ENCODE peak calls at places on chromosomes 13 and 19, in five cellular contexts. R is uterus; Q is aorta; B is cardiac muscle cell; E is CD8-positive, alpha-beta memory T cell. M is an unnamed sample.

GRCh38 chr13:113646921-113647340 is 11.1 kb downstream of the ATP4B start:
- DNase-seq in R (peak), B (no peak), E (no peak), Q (peak), M (no peak)

GRCh38 chr13:48151343-48151742 is 56.4 kb upstream of the MED4 start:
- DNase-seq in R (no peak), E (no peak), B (no peak), Q (no peak), M (no peak)

GRCh38 chr13:91162180-91162579 is 185.3 kb upstream of the MIR17HG start:
- DNase-seq in R (no peak), B (no peak), E (no peak), Q (no peak), M (no peak)

GRCh38 chr13:107205318-107206112 is 637.6 kb upstream of the ARGLU1 start:
- DNase-seq in E (peak), R (peak), Q (peak), B (peak), M (peak)

GRCh38 chr19:50513746-50514345 is at the start of gene ASPDH:
- DNase-seq in R (no peak), B (no peak), E (no peak), Q (no peak), M (no peak)

GRCh38 chr13:69950160-69950559 is 157.5 kb upstream of the ATXN8OS start:
- DNase-seq in R (no peak), E (no peak), B (no peak), Q (no peak), M (no peak)

GRCh38 chr13:113860051-113860471 is 3.8 kb downstream of the GAS6 start:
- DNase-seq in R (no peak), B (no peak), Q (no peak), E (no peak), M (no peak)

GRCh38 chr13:85806553-85807175 is 7.4 kb upstream of the SLITRK6 start:
- DNase-seq in R (no peak), E (no peak), Q (no peak), B (peak), M (peak)

GRCh38 chr13:34993470-34993869 is 51.4 kb downstream of the NBEA start:
- DNase-seq in Q (no peak), E (no peak), R (no peak), B (peak), M (peak)

GRCh38 chr19:4732680-4733114 is 9.1 kb upstream of the DPP9 start:
- DNase-seq in Q (no peak), E (peak), R (peak), B (peak), M (peak)

GRCh38 chr19:16429066-16429758 is 42.6 kb downstream of the EPS15L1 start:
- DNase-seq in E (no peak), B (no peak), R (no peak), Q (no peak), M (no peak)

GRCh38 chr13:45396548-45397095 is 21.6 kb downstream of the SLC25A30 start:
- DNase-seq in R (no peak), Q (no peak), B (peak), E (no peak), M (no peak)

GRCh38 chr19:50178320-50178719 is 15.2 kb upstream of the IZUMO2 start:
- DNase-seq in B (no peak), E (no peak), R (no peak), Q (no peak), M (no peak)

GRCh38 chr19:46963093-46963734 is 56.4 kb upstream of the NPAS1 start:
- DNase-seq in R (no peak), B (peak), Q (peak), E (no peak), M (peak)

GRCh38 chr19:13796301-13797057 is 1.2 kb downstream of the ZSWIM4 start:
- DNase-seq in B (peak), E (no peak), Q (peak), R (peak), M (peak)

GRCh38 chr13:111359237-111359915 is 38.9 kb downstream of the TEX29 start:
- DNase-seq in Q (no peak), B (no peak), R (no peak), E (no peak), M (peak)

GRCh38 chr13:107625648-107626047 is 589.7 kb downstream of the LIG4 start:
- DNase-seq in Q (no peak), E (no peak), B (no peak), R (no peak), M (no peak)

GRCh38 chr13:26721251-26721939 is 39.2 kb downstream of the GPR12 start:
- DNase-seq in B (no peak), E (peak), R (no peak), Q (peak), M (no peak)

GRCh38 chr13:99093997-99094396 is 106.7 kb upstream of the UBAC2 start:
- DNase-seq in R (no peak), E (no peak), Q (no peak), B (no peak), M (no peak)

GRCh38 chr13:109196896-109197295 is 567.5 kb downstream of the MYO16 start:
- DNase-seq in Q (no peak), B (no peak), E (no peak), R (no peak), M (no peak)

GRCh38 chr13:67619987-67620386 is 389.9 kb upstream of the PCDH9 start:
- DNase-seq in E (no peak), Q (no peak), B (no peak), R (no peak), M (peak)

GRCh38 chr19:49152218-49152550 is 3.0 kb downstream of the HRC start:
- DNase-seq in B (no peak), Q (no peak), R (no peak), E (no peak), M (no peak)

GRCh38 chr13:32427852-32428580 is at the start of gene N4BP2L1:
- DNase-seq in B (peak), E (peak), Q (peak), R (peak), M (peak)

GRCh38 chr19:4284176-4284958 is 5.3 kb downstream of the SHD start:
- DNase-seq in Q (no peak), E (no peak), R (no peak), B (no peak), M (no peak)

GRCh38 chr13:95641961-95642621 is 2.4 kb downstream of the DZIP1 start:
- DNase-seq in E (no peak), R (peak), B (peak), Q (peak), M (peak)

GRCh38 chr19:47094557-47095517 is 18.7 kb downstream of the ZC3H4 start:
- DNase-seq in R (no peak), B (no peak), E (no peak), Q (no peak), M (no peak)

GRCh38 chr19:32339988-32340874 is 5.2 kb upstream of the ZNF507 start:
- DNase-seq in B (peak), E (peak), Q (peak), R (peak), M (no peak)

GRCh38 chr19:18006895-18007604 is 920 bp upstream of the ARRDC2 start:
- DNase-seq in R (peak), B (peak), Q (peak), E (peak), M (peak)

GRCh38 chr19:18009412-18010066 is 1.6 kb downstream of the ARRDC2 start:
- DNase-seq in Q (no peak), E (no peak), B (no peak), R (no peak), M (no peak)

GRCh38 chr19:18008814-18009213 is 844 bp downstream of the ARRDC2 start:
- DNase-seq in R (no peak), B (no peak), E (no peak), Q (no peak), M (no peak)

GRCh38 chr19:18007605-18007938 is 398 bp upstream of the ARRDC2 start:
- DNase-seq in R (no peak), E (no peak), B (no peak), Q (no peak), M (no peak)

GRCh38 chr19:18007939-18008673 is at the start of gene ARRDC2:
- DNase-seq in B (peak), Q (peak), E (peak), R (peak), M (peak)
- H3K4me3 ChIP-seq in B (peak), Q (peak), E (peak), R (peak), M (peak)

GRCh38 chr19:37012093-37012745 is 66.0 kb upstream of the ZNF420 start:
- DNase-seq in R (no peak), Q (no peak), B (no peak), E (no peak), M (no peak)

GRCh38 chr19:37009871-37010270 is 68.4 kb upstream of the ZNF420 start:
- DNase-seq in E (no peak), R (no peak), B (no peak), Q (no peak), M (no peak)

DNA sequence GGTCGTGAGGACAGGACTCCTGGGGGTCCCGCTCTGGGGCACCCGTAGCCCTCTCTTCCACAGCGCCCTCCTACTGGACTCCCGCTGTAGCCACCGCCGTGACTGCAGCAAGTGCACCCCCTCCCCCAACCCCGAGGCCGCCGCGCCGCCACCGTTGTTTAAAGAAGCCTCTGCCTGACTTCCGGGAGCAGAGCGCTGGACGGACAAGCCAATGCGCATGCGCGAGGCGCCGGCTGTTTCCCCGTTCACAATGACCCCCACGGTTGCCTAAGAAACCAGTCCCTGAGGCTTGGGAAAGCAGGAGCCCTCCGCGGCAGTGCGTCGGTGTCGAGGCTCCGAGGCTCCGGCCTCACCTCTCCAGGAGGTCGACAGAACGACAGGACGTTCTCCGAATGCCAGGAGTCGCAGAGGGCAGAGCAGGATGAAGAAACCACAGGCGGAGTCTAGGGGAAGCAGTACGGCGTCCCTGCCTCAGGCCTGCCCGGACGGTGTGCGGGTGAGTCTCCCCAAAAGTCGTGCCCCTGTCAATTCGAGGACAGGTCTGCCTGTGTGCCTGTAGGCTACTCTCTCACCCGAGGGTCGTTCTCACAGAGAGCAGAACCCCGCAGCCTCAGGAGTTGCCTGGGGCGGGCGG is 70.5 kb upstream of the ZNF420 start:
- DNase-seq in B (peak), Q (peak), E (no peak), R (no peak), M (peak)
- H3K4me3 ChIP-seq in B (no peak), Q (no peak), E (no peak), R (peak), M (peak)

DNA sequence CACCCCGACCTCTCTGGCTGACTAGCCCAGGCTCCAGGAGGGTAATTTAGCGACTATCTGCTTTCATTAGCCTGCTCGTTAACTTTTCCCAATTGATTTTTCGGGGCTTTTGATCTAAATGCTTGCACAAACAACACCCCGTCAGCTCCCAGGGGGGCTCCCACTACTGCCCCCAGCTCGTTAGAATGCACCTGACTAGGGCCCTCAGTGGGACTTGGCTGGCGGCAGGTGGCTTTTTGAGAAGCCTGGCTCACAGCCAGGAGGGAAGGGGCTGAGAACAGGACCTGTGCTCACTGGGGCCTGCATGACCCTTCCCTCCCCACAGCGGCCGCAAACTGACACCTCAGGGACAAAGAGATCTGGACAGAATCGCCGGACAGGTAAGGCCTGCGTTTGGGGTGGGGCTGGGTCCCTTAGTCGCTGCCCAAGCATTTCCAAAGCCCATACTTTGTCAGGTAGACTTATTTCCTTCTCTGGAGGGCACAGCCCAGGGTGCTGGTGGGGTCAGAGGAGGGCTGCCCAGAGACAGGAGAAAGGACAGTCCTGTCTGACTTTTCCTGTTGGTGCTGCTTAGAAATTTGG is 7.6 kb upstream of the CD79A start:
- DNase-seq in B (no peak), Q (no peak), R (no peak), E (no peak), M (no peak)
- H3K4me3 ChIP-seq in B (no peak), Q (no peak), R (no peak), E (no peak), M (no peak)

DNA sequence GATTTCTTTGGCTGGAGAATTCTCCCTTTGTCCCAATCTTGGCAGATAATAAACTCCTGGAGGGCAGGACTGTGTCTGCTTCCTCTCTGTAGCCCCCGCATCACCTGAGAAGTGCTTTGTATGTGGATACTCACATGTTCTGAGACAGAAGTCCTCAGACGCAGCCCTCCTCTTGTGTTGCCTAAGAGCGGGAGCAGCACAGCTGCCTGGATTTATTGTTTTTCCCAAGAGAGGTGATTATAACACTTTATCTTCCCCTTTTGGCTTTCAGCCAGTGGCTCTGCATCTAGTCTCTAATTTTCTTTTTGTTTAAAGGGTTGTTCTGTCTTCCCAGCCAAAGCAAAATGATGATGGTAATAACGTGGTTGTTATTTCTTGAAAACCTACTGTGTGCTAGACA is 36.1 kb downstream of the OLFM4 start:
- DNase-seq in R (peak), Q (no peak), B (peak), E (no peak), M (no peak)
- H3K4me3 ChIP-seq in R (no peak), Q (no peak), B (no peak), E (no peak), M (no peak)

DNA sequence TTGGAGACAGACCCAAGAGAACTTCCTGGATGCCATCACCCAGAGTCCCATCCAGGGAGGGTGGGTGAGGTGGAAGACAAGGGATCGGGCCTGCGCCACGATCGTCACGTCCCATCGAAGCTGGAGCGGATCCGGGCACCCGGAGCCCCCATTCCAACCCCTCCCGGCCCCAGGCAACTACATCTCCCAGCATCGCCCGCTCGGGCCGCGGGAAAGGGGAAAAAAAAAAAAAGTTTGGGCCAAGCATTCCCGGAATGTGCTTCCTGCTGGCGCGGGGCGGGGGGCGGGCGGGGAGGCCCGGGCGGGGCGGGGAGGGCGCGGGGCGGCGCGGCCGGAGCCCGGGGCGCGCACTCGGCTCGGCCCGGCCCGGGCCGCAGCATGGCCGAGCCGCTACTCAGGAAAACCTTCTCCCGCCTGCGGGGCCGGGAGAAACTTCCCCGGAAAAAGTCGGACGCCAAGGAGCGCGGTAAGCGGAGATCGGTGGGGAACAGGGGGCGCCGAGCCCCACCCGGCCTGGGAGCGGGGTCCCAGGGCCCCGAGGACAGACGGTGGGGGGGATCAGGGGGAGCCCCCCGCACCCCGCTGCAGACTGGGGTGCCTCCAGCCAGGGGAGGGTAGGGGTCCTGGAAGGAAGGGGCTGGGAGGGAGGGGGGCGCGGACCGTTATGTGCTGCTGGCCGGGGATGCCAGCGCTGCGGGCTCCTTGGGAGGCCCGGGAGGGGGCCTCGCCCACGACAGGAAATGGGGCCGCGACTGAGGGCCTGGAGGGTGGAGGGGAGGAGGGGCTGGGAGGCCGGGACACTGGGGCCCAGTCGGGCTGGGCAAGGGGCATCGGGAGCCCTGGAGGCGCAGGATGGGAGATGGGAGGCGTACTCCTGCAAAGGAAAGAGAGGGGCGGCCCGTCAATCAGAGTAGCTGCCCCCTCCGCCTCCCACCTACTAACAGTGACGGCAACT is at the start of gene SYDE1:
- DNase-seq in Q (peak), B (peak), E (no peak), R (peak), M (peak)
- H3K4me3 ChIP-seq in Q (peak), B (peak), E (no peak), R (peak), M (peak)

GRCh38 chr19:12733369-12733896 is 1.1 kb downstream of the TRIR start:
- DNase-seq in B (peak), Q (no peak), E (no peak), R (no peak), M (peak)

GRCh38 chr19:12733907-12734214 is 623 bp downstream of the TRIR start:
- DNase-seq in E (no peak), R (no peak), B (no peak), Q (no peak), M (no peak)

GRCh38 chr19:12730054-12730453 is 4.4 kb downstream of the TRIR start:
- DNase-seq in Q (no peak), R (no peak), B (no peak), E (no peak), M (no peak)

GRCh38 chr19:12727745-12728433 is 4.2 kb upstream of the TNPO2 start:
- DNase-seq in E (no peak), R (no peak), Q (no peak), B (no peak), M (no peak)

DNA sequence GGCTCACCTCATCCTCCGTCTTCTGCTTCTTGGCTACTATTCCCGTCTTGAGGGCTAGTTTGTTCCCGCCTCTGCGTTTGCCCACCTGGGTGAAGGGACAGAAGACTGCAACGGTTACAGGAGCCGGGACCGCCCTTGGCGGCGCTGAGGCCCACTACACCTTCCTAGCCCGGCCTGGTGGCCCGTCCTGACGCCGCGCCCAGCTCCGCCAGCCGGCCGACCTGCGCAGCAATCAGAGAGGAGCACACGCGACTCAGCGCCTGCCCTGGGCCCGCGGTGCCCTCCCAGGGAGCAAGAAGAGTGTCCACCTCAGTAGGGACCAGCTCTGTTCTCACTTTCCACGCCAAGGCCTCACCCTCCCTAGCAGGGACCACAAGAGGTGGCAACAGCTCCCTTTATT is 3.1 kb downstream of the TRIR start:
- DNase-seq in B (no peak), R (no peak), E (no peak), Q (no peak), M (no peak)
- H3K4me3 ChIP-seq in B (no peak), R (no peak), E (no peak), Q (no peak), M (no peak)

DNA sequence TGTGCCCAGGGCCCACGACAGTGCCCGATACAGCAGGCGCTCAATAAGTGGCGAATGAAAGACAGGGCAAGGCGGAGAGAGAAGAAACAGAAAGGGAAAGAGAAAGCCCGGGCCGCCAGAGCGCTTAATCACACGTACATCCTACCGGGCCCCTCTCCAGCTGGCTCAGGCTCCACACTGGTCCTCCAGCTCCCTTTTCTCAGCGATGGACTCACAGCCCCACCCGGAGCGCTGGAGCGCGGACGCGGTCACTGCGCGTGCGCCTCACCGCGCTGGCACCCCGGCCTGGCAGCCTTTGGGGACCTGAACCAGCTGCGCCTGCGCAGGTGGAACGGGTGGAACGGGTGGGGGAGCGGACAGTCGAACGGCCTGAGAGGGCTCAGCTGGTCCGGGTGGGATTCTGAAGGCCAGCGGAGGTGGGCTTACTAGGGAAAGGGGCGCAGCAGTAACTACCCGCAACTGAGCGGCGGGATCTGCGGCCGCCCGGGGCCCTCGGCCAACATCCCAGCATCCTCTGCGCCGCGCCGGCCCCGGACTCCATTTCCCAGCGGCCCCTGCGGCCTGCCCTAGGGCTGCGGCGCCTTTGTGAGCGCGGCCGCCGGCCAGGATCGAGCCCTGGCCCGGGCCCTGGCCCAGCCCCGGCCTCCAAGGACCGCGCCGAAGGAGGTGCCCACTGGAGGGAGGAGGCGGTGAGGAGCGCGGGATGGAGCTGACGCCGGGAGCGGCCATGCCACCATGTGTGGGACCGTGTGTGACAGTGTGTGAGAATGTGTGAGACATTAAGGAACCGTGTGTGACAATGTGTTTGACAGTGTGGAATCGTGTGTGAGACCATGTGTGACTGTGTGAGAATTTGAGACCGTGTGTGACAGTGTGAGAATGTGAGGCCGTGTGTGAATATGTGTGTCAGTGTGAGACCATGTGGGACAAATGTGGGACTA is at the start of gene ZNF583:
- DNase-seq in B (peak), E (peak), Q (peak), R (peak), M (peak)
- H3K4me3 ChIP-seq in B (peak), E (peak), Q (peak), R (peak), M (peak)

GRCh38 chr13:22235285-22235949 is 564.5 kb downstream of the FGF9 start:
- DNase-seq in E (no peak), B (no peak), Q (no peak), R (no peak), M (no peak)
- H3K4me3 ChIP-seq in E (no peak), B (no peak), Q (no peak), R (no peak), M (no peak)